ENCODE peak calls at places on chromosomes 13 and 19, in seven cellular contexts. Z is cardiac muscle cell, H is kidney epithelial cell, G is right atrium auricular region, C is GM23338, B is ascending aorta, E is SK-N-SH. X is an unnamed sample.
A peak's percentile ranks its signal among the peaks of the same experiment; 100 is the strongest.

GRCh38 chr13:36862002-36862706 is 43.1 kb downstream of the RFXAP start:
- DNase-seq in Z (peak; percentile 30), H (no peak), G (no peak), C (no peak), B (no peak), E (no peak), X (no peak)

GRCh38 chr19:1873524-1874473 is 10.4 kb upstream of the KLF16 start:
- DNase-seq in Z (no peak), H (no peak), G (no peak), C (no peak), B (no peak), E (peak; percentile 75), X (no peak)

GRCh38 chr13:27160657-27161174 is 10.9 kb downstream of the USP12 start:
- DNase-seq in Z (no peak), H (no peak), G (no peak), C (no peak), B (no peak), E (no peak), X (no peak)

GRCh38 chr19:29598036-29598435 is 8.0 kb upstream of the POP4 start:
- DNase-seq in Z (no peak), H (no peak), G (no peak), C (no peak), B (no peak), E (no peak), X (no peak)

GRCh38 chr13:25978961-25979360 is 72.9 kb downstream of the SHISA2 start:
- DNase-seq in Z (no peak), H (no peak), G (no peak), C (no peak), B (no peak), E (no peak), X (no peak)

GRCh38 chr13:76887070-76887563 is 912 bp upstream of the KCTD12 start:
- DNase-seq in Z (peak; percentile 17), H (no peak), G (no peak), C (peak; percentile 46), B (no peak), E (peak; percentile 26), X (no peak)

GRCh38 chr19:56393119-56394012 is at the start of gene ZNF582:
- DNase-seq in Z (peak; percentile 98), H (peak; percentile 86), G (peak; percentile 95), C (peak; percentile 99), B (peak; percentile 89), E (peak; percentile 94), X (peak; percentile 98)

GRCh38 chr13:44210525-44210924 is 163.1 kb upstream of the SERP2 start:
- DNase-seq in Z (no peak), H (no peak), G (no peak), C (no peak), B (no peak), E (no peak), X (no peak)

GRCh38 chr19:4347521-4347920 is 4.2 kb downstream of the MPND start:
- DNase-seq in Z (no peak), H (no peak), G (no peak), C (no peak), B (no peak), E (no peak), X (no peak)

GRCh38 chr13:48578516-48579166 is 45.8 kb upstream of the RCBTB2 start:
- DNase-seq in Z (no peak), H (no peak), G (no peak), C (no peak), B (no peak), E (no peak), X (no peak)

GRCh38 chr19:10998045-10998533 is 37.3 kb downstream of the SMARCA4 start:
- DNase-seq in Z (peak; percentile 74), H (no peak), G (no peak), C (no peak), B (no peak), E (no peak), X (peak; percentile 86)

GRCh38 chr19:30667227-30667626 is 295.0 kb downstream of the ZNF536 start:
- DNase-seq in Z (no peak), H (no peak), G (no peak), C (no peak), B (no peak), E (no peak), X (no peak)

GRCh38 chr19:30666301-30666803 is 294.2 kb downstream of the ZNF536 start:
- DNase-seq in Z (peak; percentile 36), H (no peak), G (no peak), C (peak; percentile 82), B (no peak), E (peak; percentile 78), X (no peak)

GRCh38 chr19:30667746-30668145 is 295.6 kb downstream of the ZNF536 start:
- DNase-seq in Z (no peak), H (no peak), G (no peak), C (no peak), B (no peak), E (no peak), X (no peak)

GRCh38 chr19:30664358-30665058 is 292.3 kb downstream of the ZNF536 start:
- DNase-seq in Z (peak; percentile 8), H (no peak), G (no peak), C (peak; percentile 83), B (no peak), E (peak; percentile 51), X (peak; percentile 93)

DNA sequence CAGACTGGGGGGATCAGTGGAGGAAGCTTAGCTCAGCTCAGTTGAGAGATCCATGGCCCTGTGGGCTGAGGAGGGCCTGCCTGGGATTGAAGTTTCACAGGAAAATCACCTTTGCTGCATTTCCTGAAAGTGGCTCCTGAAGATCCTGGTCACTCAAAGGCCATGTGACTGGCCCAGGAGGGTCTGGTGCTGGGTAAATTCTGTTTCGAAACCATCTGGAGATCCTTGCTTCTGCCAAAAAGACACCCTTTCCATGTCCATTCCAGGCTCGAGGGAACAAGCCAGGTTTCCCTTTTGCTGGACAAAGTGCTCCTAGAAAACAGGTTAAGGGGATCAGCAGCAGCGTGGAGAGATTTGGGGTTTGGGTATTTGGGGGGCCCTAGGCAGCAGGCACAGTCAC is 293.3 kb downstream of the ZNF536 start:
- DNase-seq in Z (no peak), H (no peak), G (no peak), C (no peak), B (no peak), E (no peak), X (no peak)
- H3K4me3 ChIP-seq in Z (no peak overlapping the region), H (no peak overlapping the region), G (no peak overlapping the region), C (no peak overlapping the region), B (no peak overlapping the region), E (no peak overlapping the region), X (no peak overlapping the region)

GRCh38 chr19:48296963-48297734 is 27.3 kb downstream of the ZNF114 start:
- DNase-seq in Z (no peak), H (no peak), G (no peak), C (peak; percentile 55), B (no peak), E (no peak), X (no peak)
- TF ChIP-seq CTCF in Z (no peak), H (no peak), G (no peak), C (peak; percentile 50), B (no peak), E (no peak), X (no peak)

GRCh38 chr19:51690359-51691121 is 2.6 kb upstream of the SPACA6 start:
- DNase-seq in Z (peak; percentile 91), H (no peak), G (peak; percentile 65), C (peak; percentile 84), B (no peak), E (peak; percentile 84), X (peak; percentile 60)
- H3K4me3 ChIP-seq in Z (peak overlapping the region; percentile 54), H (peak overlapping the region; percentile 93), G (peak overlapping the region; percentile 100), C (peak overlapping the region; percentile 76), B (peak overlapping the region; percentile 71), E (peak overlapping the region; percentile 71), X (peak overlapping the region; percentile 49)

GRCh38 chr13:113759525-113760137 is 605 bp downstream of the TMEM255B start:
- DNase-seq in Z (peak; percentile 23), H (no peak), G (no peak), C (peak; percentile 31), B (no peak), E (peak; percentile 69), X (peak; percentile 58)

GRCh38 chr13:113756441-113757097 is 2.5 kb upstream of the TMEM255B start:
- DNase-seq in Z (peak; percentile 8), H (no peak), G (no peak), C (no peak), B (no peak), E (no peak), X (no peak)

GRCh38 chr13:113762075-113762474 is 3.0 kb downstream of the TMEM255B start:
- DNase-seq in Z (no peak), H (no peak), G (no peak), C (no peak), B (no peak), E (no peak), X (no peak)

GRCh38 chr13:113761136-113761535 is 2.1 kb downstream of the TMEM255B start:
- DNase-seq in Z (no peak), H (no peak), G (no peak), C (no peak), B (no peak), E (no peak), X (peak; percentile 25)

DNA sequence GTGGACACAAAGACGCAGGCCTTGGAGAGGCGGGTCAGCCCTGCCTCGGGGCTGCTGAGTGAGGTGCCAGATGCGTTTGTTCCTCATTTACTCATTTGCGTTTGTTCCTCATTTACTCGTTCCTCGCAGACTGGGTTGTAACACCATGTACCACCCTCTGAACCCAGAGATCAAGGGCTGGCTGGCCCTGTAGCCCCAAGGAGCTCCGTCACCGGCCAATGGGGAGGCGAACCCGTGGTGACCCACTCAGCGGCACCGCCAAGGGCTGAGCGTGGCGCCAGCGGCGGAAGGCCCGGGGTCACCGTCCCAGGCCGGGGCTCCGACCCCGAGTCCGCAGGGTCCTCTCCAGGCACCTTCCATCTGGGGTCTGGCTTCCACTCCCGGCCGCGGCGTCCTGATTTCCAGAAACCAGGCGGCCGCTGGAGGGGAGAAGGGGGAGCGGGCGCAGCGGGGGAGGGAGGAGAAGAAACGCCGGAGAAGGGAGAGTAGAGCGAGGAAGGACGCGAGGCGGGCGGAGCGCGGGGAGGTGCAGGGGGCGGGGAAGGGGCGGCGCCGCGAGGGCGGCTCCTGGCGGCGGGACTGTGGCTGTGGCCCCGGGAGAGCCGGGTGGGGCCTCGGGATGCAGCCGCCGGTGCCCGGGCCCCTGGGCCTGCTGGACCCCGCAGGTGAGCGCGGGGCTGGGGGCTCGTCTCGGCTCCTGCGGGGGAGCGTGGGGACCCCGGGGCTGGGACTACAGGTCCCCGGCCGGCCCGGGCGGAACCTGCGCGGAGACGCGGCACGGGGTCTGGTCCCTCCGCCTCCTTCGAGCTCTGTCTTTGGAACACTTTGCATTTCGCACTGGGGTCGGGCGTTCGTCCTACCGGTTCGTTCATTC is at the start of gene TMEM255B:
- DNase-seq in Z (peak; percentile 80), H (no peak), G (peak; percentile 83), C (peak; percentile 83), B (peak; percentile 33), E (peak; percentile 98), X (peak; percentile 87)
- TF ChIP-seq CTCF in Z (no peak), H (no peak), G (peak; percentile 68), C (peak; percentile 8), B (peak; percentile 20), E (peak; percentile 39), X (peak; percentile 54)

GRCh38 chr19:17266589-17266974 is 661 bp upstream of the BABAM1 start:
- DNase-seq in Z (no peak), H (no peak), G (no peak), C (peak; percentile 38), B (no peak), E (no peak), X (no peak)

GRCh38 chr19:17266026-17266425 is 1.2 kb upstream of the BABAM1 start:
- DNase-seq in Z (no peak), H (no peak), G (no peak), C (no peak), B (no peak), E (no peak), X (no peak)

GRCh38 chr19:17262557-17262956 is 2.0 kb downstream of the USHBP1 start:
- DNase-seq in Z (no peak), H (no peak), G (no peak), C (no peak), B (no peak), E (no peak), X (no peak)

GRCh38 chr19:17264641-17264979 is at the start of gene USHBP1:
- DNase-seq in Z (no peak), H (no peak), G (no peak), C (peak; percentile 93), B (no peak), E (no peak), X (peak; percentile 61)

GRCh38 chr19:17263712-17264640 is 569 bp downstream of the USHBP1 start:
- DNase-seq in Z (no peak), H (no peak), G (no peak), C (no peak), B (no peak), E (no peak), X (no peak)
- H3K4me3 ChIP-seq in Z (no peak overlapping the region), H (no peak overlapping the region), G (peak overlapping the region; percentile 49), C (no peak overlapping the region), B (no peak overlapping the region), E (no peak overlapping the region), X (peak overlapping the region; percentile 19)

X was measured in right lobe of liver.